ENCODE peak calls at places on chromosomes 13 and 19, in four cellular contexts. I, T, J and A are unnamed samples.

GRCh38 chr19:17468302-17469091 is 1.8 kb upstream of the SLC27A1 start:
- DNase-seq in I (no peak), T (no peak), J (no peak), A (no peak)

GRCh38 chr13:88000239-88000638 is 329.1 kb downstream of the SLITRK5 start:
- DNase-seq in I (no peak), T (no peak), J (no peak), A (no peak)

GRCh38 chr13:112814905-112815585 is 125.2 kb downstream of the ATP11A start:
- DNase-seq in I (no peak), T (no peak), J (no peak), A (no peak)

GRCh38 chr13:67554746-67555452 is 324.8 kb upstream of the PCDH9 start:
- DNase-seq in I (no peak), T (no peak), J (no peak), A (no peak)

GRCh38 chr13:32153056-32153455 is 121.5 kb downstream of the FRY start:
- DNase-seq in I (no peak), T (no peak), J (no peak), A (peak; percentile 20)

GRCh38 chr19:44722131-44723121 is 23.5 kb downstream of the CEACAM16 start:
- DNase-seq in I (no peak), T (no peak), J (peak; percentile 48), A (no peak)

GRCh38 chr13:113835461-113836274 is 28.2 kb downstream of the GAS6 start:
- DNase-seq in I (no peak), T (no peak), J (no peak), A (peak; percentile 48)

GRCh38 chr13:49927755-49928154 is 8.4 kb downstream of the SPRYD7 start:
- DNase-seq in I (no peak), T (no peak), J (no peak), A (no peak)

GRCh38 chr13:113907637-113908617 is 44.1 kb upstream of the GAS6 start:
- DNase-seq in I (no peak), T (no peak), J (no peak), A (no peak)

GRCh38 chr19:13094771-13095392 is 7.8 kb downstream of the LYL1 start:
- DNase-seq in I (no peak), T (peak; percentile 49), J (no peak), A (no peak)

GRCh38 chr13:40096357-40096911 is 441.0 kb downstream of the COG6 start:
- DNase-seq in I (no peak), T (no peak), J (no peak), A (no peak)

GRCh38 chr13:79407349-79407979 is 1.4 kb upstream of the RBM26 start:
- DNase-seq in I (no peak), T (no peak), J (no peak), A (no peak)

GRCh38 chr19:52734340-52734892 is 428 bp downstream of the ZNF611 start:
- DNase-seq in I (no peak), T (peak; percentile 48), J (no peak), A (no peak)

GRCh38 chr13:95813139-95813538 is 136.2 kb downstream of the DNAJC3 start:
- DNase-seq in I (no peak), T (no peak), J (no peak), A (no peak)

GRCh38 chr13:95805921-95806320 is 129.0 kb downstream of the DNAJC3 start:
- DNase-seq in I (no peak), T (no peak), J (no peak), A (no peak)

GRCh38 chr13:95814494-95814893 is 137.6 kb downstream of the DNAJC3 start:
- DNase-seq in I (peak; percentile 9), T (no peak), J (no peak), A (no peak)

GRCh38 chr13:95809429-95809828 is 132.5 kb downstream of the DNAJC3 start:
- DNase-seq in I (no peak), T (no peak), J (no peak), A (no peak)
- TF ChIP-seq POLR2AphosphoS2 in I (no peak), T (no peak), J (no peak), A (no peak)

GRCh38 chr13:99797716-99798115 is 173.9 kb downstream of the ZIC5 start:
- DNase-seq in I (no peak), T (no peak), J (no peak), A (no peak)
- TF ChIP-seq RAD21 in I (no peak), T (no peak), J (no peak), A (no peak)

DNA sequence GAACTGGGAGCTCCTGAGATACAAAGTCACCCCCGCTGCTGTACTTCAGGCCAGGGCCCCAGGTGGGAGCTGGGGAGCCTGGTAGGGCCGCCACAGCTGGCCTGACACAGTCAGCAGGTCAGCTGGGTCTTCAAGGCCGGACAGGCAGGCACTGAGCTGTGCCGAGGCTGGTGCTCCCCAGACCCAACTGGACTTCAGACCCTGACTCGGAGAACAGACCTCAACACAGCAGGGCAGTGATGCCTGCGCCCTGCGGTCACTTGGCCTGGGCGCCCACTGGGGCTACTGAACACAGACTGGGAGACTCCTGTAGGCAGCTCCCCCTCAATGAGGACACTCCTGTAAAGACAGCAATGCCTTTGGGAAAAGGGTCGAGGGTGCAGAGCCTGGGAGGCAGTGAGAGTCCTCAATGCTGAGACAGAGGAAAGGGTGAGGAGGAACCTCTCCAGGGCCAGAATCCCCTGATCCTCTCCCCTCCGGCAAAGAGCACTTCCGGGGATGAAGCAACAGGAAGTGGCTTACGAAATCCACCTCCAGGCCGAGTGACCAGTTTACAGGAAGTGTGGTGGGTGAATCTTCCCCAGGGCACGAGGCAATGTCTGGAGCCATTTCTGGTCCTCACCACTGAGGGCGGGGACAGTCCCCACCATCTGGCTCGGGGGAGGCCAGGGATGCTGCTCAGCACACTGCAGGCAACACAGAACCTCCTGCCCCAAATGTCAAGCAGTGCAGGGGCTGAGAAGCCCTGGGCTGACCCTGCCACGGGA is 40.8 kb upstream of the ISYNA1 start:
- DNase-seq in I (peak; percentile 88), T (no peak), J (peak; percentile 51), A (peak; percentile 85)
- TF ChIP-seq JUNB in I (no peak), T (no peak), J (no peak), A (no peak)

GRCh38 chr19:7973883-7974282 is 30.4 kb upstream of the TIMM44 start:
- DNase-seq in I (no peak), T (no peak), J (no peak), A (no peak)
- TF ChIP-seq POLR2AphosphoS2 in I (no peak), T (no peak), J (no peak), A (no peak)

DNA sequence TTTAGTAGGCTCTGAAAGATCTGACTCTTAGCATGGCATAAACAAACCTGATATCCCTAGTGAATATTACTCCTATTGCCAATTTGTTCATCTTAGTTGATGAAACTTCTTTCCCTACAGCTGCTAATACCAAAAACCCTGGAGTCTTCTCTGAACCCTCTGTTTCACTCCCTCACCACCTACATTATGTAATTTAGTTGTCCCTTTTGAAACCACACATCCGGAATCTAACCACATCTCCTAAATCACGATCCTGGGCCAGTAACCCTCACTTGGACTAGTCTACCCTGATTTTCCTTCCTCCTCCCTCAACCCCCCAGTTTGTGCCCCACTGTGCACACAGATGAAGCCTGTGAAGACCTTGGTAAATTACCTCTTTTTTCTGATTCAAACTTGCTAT is 1.2 kb downstream of the ZNF256 start:
- DNase-seq in I (no peak), T (no peak), J (no peak), A (no peak)
- TF ChIP-seq RAD21 in I (no peak), T (no peak), J (no peak), A (no peak)

DNA sequence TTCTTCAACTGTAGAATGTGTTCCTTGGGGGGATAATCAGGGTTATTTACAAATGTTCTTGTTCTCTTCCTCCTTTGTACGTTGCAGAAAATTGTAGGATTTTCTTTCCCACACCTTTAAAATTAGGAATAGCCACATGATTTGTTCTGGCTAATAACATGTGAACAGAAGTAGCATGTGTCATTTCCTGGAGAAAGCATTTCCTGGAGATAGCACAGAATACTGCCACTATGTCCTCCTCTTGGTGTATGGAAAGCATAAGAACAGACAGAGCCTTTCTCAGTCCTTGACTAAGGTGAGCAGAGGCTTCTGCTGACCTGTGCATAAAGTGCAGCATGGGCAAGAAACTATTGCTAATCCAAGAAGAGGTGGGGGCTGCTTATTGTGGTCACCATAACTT is 101.8 kb downstream of the FAM216B start:
- DNase-seq in I (no peak), T (no peak), J (no peak), A (no peak)
- TF ChIP-seq JUNB in I (no peak), T (no peak), J (no peak), A (no peak)

DNA sequence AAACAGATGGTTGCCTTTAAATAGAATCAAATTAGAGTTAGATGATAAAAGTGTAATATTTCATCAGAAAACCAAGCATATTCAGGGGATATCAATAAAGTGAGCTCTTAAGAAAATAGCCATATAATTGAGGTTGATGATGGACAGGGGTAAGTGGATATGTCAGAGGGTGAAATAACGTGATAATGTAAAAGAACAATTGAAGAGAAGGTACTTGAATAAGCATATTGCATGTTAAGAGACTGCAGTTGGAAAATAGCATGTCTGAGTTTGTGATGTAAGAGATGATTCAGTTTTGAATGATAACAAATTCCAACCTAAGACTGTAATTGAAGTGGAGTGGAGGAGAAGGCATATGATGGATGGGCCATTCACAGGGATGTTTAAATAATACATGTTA is 1633.6 kb downstream of the SLITRK1 start:
- DNase-seq in I (no peak), T (no peak), J (no peak), A (no peak)
- TF ChIP-seq POLR2AphosphoS2 in I (no peak), T (no peak), J (no peak), A (no peak)

DNA sequence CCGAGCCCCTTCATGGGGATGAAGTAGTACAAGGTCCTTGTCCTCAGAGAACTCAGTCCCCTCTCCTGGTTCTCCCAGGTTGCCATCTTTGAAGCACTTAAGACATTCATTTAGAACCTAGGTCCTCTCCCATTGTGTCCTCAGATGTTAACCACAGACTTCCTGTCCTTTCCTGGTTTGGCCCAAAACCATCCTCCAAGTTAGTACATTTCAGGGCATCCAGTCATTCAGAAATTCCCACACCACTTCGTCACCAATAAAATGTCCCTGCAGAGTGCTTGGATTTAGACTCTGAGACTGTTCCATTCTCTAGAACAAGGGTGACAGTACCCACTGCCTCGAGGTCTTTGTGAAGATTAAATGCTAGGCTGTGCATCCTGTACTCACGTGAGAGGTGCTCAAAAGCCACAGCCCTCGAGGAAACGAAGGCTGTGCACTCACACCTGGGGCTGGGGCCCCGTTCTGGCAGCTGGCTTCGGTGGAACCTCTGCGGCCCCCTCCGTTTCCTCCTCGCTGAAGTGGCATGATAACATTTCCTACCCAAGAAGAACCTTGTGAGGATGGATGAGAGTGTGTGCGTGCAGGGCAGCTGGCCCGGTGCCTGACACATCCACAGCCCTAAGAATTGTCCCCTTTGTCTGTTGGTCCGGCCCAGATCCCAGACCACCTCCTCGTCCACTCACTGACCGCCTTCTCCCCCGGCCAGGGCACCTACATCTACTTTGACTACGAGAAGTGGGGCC is 4.7 kb downstream of the LENG1 start:
- DNase-seq in I (no peak), T (no peak), J (no peak), A (no peak)
- TF ChIP-seq RAD21 in I (no peak), T (no peak), J (no peak), A (no peak)

DNA sequence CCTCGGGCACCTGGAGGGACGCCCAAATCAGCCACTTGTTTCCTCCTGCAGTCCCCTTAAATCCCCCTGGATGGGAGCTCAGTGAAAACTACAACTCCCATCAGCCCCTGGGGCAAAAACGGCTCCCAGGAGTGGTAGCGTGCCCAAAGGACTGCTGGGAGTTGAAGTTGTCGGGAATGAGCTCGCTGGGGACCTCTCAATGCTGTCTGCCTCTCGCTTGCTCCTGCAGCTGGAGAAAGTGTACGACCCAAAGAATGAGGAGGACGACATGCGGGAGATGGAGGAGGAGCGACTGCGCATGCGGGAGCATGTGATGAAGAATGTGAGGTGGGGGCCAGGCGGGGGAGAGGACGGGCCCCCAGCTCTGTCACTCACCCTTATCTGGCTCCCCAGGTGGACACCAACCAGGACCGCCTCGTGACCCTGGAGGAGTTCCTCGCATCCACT is 14.7 kb upstream of the DHDH start:
- DNase-seq in I (no peak), T (peak; percentile 72), J (no peak), A (peak; percentile 58)
- TF ChIP-seq JUNB in I (no peak), T (no peak), J (no peak), A (no peak)